ENCODE peak calls at places on chromosomes 4 and X, in seven cellular contexts. V is IMR-90, L is H1, X is H9, B is mesendoderm, J is mesenchymal stem cell, C is neuronal stem cell. U is an unnamed sample.

GRCh38 chr4:73701116-73701515 is 39.3 kb upstream of the CXCL8 start:
- DNase-seq in V (peak; percentile 32), L (no peak), X (no peak), B (no peak), J (peak; percentile 69), C (no peak), U (peak; percentile 32)

GRCh38 chrX:109600114-109600710 is 24.8 kb downstream of the KCNE5 start:
- DNase-seq in V (no peak), L (peak; percentile 45), X (peak; percentile 40), B (peak; percentile 15), J (peak; percentile 6), C (no peak), U (no peak)

GRCh38 chrX:57918750-57919436 is 8.6 kb upstream of the ZXDA start:
- DNase-seq in V (peak; percentile 17), L (peak; percentile 31), X (no peak), B (peak; percentile 2), J (peak; percentile 0), C (no peak), U (peak; percentile 76)

GRCh38 chr4:2923141-2923551 is 40.1 kb downstream of the NOP14 start:
- DNase-seq in V (peak; percentile 55), L (no peak), X (no peak), B (peak; percentile 44), J (peak; percentile 88), C (no peak), U (peak; percentile 22)

GRCh38 chr4:2843909-2844584 is 403 bp downstream of the ADD1 start:
- DNase-seq in V (peak; percentile 24), L (no peak), X (peak; percentile 43), B (peak; percentile 49), J (peak; percentile 58), C (peak; percentile 49), U (peak; percentile 72)

GRCh38 chr4:10093801-10094552 is 22.6 kb downstream of the WDR1 start:
- DNase-seq in V (peak; percentile 89), L (no peak), X (no peak), B (no peak), J (peak; percentile 88), C (no peak), U (peak; percentile 36)

GRCh38 chr4:133208694-133209285 is 59.7 kb downstream of the PCDH10 start:
- DNase-seq in V (no peak), L (no peak), X (no peak), B (no peak), J (no peak), C (no peak), U (no peak)

GRCh38 chrX:130393451-130394074 is 8.1 kb upstream of the GPR119 start:
- DNase-seq in V (peak; percentile 45), L (peak; percentile 50), X (peak; percentile 57), B (peak; percentile 60), J (peak; percentile 62), C (no peak), U (peak; percentile 58)

GRCh38 chrX:74451450-74452198 is 30.3 kb downstream of the SLC16A2 start:
- DNase-seq in V (no peak), L (no peak), X (no peak), B (no peak), J (no peak), C (no peak), U (no peak)

GRCh38 chr4:132016703-132017102 is 1132.4 kb upstream of the PCDH10 start:
- DNase-seq in V (no peak), L (no peak), X (no peak), B (no peak), J (no peak), C (no peak), U (no peak)

GRCh38 chr4:164193676-164194075 is 560.3 kb upstream of the SMIM31 start:
- DNase-seq in V (no peak), L (no peak), X (no peak), B (no peak), J (no peak), C (no peak), U (no peak)

GRCh38 chr4:44415251-44415650 is 33.4 kb downstream of the KCTD8 start:
- DNase-seq in V (no peak), L (peak; percentile 45), X (peak; percentile 44), B (peak; percentile 28), J (no peak), C (no peak), U (no peak)

GRCh38 chrX:21996872-21997271 is 35.3 kb upstream of the PHEX start:
- DNase-seq in V (peak; percentile 84), L (no peak), X (no peak), B (no peak), J (peak; percentile 70), C (no peak), U (no peak)

GRCh38 chrX:95063554-95063953 is 1389.5 kb downstream of the FAM133A start:
- DNase-seq in V (peak; percentile 11), L (no peak), X (no peak), B (no peak), J (peak; percentile 25), C (no peak), U (no peak)

DNA sequence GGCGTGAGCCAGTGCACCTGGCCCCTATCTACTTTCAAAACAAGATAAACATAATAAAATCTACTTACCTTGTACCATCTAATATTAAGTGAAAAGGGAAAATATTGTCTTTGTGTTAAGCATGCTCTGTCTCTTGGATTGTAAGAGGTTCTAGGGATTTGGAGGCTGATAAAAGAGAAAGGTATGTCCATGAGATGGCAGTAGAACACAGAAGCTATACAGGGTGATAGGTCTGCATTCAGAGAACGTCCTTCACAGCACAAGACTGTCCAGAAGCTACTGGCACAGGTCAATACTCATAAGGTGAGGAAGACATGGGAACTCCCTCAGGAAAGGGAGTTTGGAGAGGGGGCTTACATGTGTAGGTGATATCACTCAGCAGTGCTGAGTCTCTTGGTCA is 135.5 kb downstream of the TMEM47 start:
- DNase-seq in V (peak; percentile 2), L (peak; percentile 39), X (peak; percentile 38), B (peak; percentile 55), J (no peak), C (no peak), U (no peak)
- H2BK5ac ChIP-seq in V (no peak overlapping the region), L (peak overlapping the region; percentile 52), X (no peak overlapping the region), B (no peak overlapping the region), J (no peak overlapping the region), C (no peak overlapping the region), U (no peak overlapping the region)

GRCh38 chrX:100685284-100685996 is 41.4 kb downstream of the SRPX2 start:
- DNase-seq in V (peak; percentile 75), L (peak; percentile 67), X (peak; percentile 67), B (peak; percentile 82), J (peak; percentile 74), C (peak; percentile 70), U (peak; percentile 32)
- H3K9ac ChIP-seq in V (no peak overlapping the region), L (no peak overlapping the region), X (no peak overlapping the region), B (no peak overlapping the region), J (peak overlapping the region; percentile 64), C (no peak overlapping the region), U (no peak overlapping the region)

GRCh38 chr4:55237839-55238238 is 108.2 kb upstream of the SRD5A3 start:
- DNase-seq in V (no peak), L (no peak), X (no peak), B (no peak), J (no peak), C (no peak), U (no peak)

GRCh38 chr4:55238407-55238806 is 107.6 kb upstream of the SRD5A3 start:
- DNase-seq in V (no peak), L (no peak), X (no peak), B (no peak), J (no peak), C (no peak), U (no peak)

DNA sequence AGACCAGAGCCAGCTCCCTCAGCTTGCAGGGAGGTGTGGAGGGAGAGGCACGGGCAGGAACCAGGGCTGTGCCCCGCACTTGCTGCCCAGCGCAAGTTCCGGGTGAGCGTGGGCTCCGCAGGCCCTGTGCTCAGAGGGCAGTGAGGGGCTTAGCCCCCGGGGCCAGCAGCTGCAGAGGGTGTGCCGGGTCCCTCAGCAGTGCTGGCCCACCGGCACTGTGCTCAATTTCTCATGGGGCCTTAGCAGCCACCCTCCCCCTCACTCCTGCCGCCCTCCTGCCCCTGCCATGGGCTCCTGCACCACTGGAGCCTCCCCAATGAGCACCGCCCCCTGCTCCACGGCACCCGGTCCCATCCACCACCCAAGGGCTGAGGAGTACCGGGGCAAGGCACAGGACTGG is 104.6 kb upstream of the SRD5A3 start:
- DNase-seq in V (no peak), L (no peak), X (no peak), B (no peak), J (no peak), C (no peak), U (no peak)
- H2BK5ac ChIP-seq in V (no peak overlapping the region), L (no peak overlapping the region), X (no peak overlapping the region), B (no peak overlapping the region), J (no peak overlapping the region), C (no peak overlapping the region), U (no peak overlapping the region)

GRCh38 chr4:77073106-77073858 is 2.5 kb downstream of the CCNI start:
- DNase-seq in V (peak; percentile 56), L (no peak), X (no peak), B (no peak), J (peak; percentile 59), C (no peak), U (peak; percentile 45)
- H3K9ac ChIP-seq in V (peak overlapping the region; percentile 43), L (no peak overlapping the region), X (peak overlapping the region; percentile 20), B (peak overlapping the region; percentile 67), J (peak overlapping the region; percentile 88), C (no peak overlapping the region), U (no peak overlapping the region)

DNA sequence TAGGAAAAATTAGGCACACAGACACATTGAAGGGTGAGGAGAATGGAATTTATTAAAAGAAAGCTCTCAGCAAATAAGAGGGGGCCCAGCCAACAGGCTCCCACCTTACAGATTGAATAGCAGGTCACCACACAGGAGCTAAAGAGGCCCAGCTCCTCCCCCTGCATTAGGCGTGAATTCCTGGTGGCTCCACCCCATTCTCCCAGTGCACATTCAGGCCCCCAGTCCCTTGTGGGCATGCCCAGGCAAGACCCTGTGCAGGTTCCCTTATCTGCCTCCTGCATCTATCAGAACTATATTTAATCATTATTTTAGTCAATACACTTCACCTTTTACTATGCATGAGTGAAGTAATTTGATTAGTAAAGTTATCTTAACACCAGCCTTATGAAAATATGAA is 856.3 kb upstream of the NDST4 start:
- DNase-seq in V (no peak), L (no peak), X (peak; percentile 88), B (peak; percentile 32), J (no peak), C (no peak), U (no peak)
- H2BK5ac ChIP-seq in V (no peak overlapping the region), L (no peak overlapping the region), X (no peak overlapping the region), B (no peak overlapping the region), J (no peak overlapping the region), C (no peak overlapping the region), U (no peak overlapping the region)

DNA sequence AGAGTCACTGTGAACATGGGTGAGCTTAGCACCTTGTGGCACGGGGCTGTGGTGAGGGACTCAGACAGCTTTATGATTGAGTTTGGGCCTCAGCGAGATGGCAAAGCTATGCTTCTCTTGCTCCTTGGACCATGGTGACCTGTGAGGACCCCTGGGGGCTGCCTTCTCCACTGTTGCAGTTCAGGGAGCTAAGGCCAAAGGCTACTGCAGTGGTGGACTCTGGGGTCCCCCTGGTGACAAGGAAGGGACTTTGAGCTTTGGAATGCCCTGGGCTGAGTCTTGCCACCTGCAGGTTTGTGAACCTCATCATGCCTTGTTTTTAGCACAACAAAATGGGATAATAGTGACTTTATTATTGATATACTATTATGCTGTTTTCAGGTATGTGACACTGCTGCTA is 36.5 kb downstream of the TBL1X start:
- DNase-seq in V (no peak), L (no peak), X (peak; percentile 33), B (peak; percentile 53), J (no peak), C (no peak), U (no peak)
- H3K9ac ChIP-seq in V (no peak overlapping the region), L (no peak overlapping the region), X (no peak overlapping the region), B (no peak overlapping the region), J (no peak overlapping the region), C (no peak overlapping the region), U (no peak overlapping the region)

GRCh38 chr4:22348410-22348809 is 167.5 kb downstream of the ADGRA3 start:
- DNase-seq in V (peak; percentile 70), L (no peak), X (no peak), B (peak; percentile 49), J (no peak), C (no peak), U (peak; percentile 23)
- H2BK5ac ChIP-seq in V (no peak overlapping the region), L (no peak overlapping the region), X (no peak overlapping the region), B (no peak overlapping the region), J (no peak overlapping the region), C (no peak overlapping the region), U (no peak overlapping the region)

U was measured in trophoblast cell.